ENCODE peak calls at places on chromosomes 1 and 21, in six cellular contexts. V, O, M, T, Q and B are unnamed samples.

GRCh38 chr1:3348196-3348865 is 106.1 kb upstream of the ARHGEF16 start:
- DNase-seq in V (no peak), O (no peak), M (no peak), T (no peak), Q (no peak), B (no peak)

GRCh38 chr1:46804926-46805325 is 6.1 kb downstream of the CYP4B1 start:
- DNase-seq in V (no peak), O (no peak), M (no peak), T (peak), Q (no peak), B (no peak)

GRCh38 chr1:225875044-225875822 is 6.9 kb downstream of the TMEM63A start:
- DNase-seq in V (no peak), O (no peak), M (no peak), T (peak), Q (no peak), B (no peak)

GRCh38 chr1:1545946-1546737 is 5.7 kb upstream of the TMEM240 start:
- DNase-seq in V (no peak), O (no peak), M (no peak), T (no peak), Q (no peak), B (no peak)

GRCh38 chr21:27346041-27346448 is 379.2 kb upstream of the ADAMTS5 start:
- DNase-seq in V (no peak), O (no peak), M (no peak), T (peak), Q (no peak), B (no peak)

GRCh38 chr1:207034998-207035397 is 2.4 kb upstream of the C1orf116 start:
- DNase-seq in V (no peak), O (no peak), M (no peak), T (peak), Q (no peak), B (no peak)

GRCh38 chr1:224205438-224205840 is 22.4 kb downstream of the DEGS1 start:
- DNase-seq in V (no peak), O (no peak), M (no peak), T (peak), Q (no peak), B (peak)

GRCh38 chr1:192462630-192463029 is 112.9 kb upstream of the RGS1 start:
- DNase-seq in V (no peak), O (no peak), M (no peak), T (no peak), Q (no peak), B (no peak)

GRCh38 chr1:172266528-172267174 is 153.8 kb upstream of the C1orf105 start:
- DNase-seq in V (no peak), O (no peak), M (peak), T (no peak), Q (no peak), B (no peak)